ENCODE peak calls at places on chromosomes 2 and 18, in nine cellular contexts. One of them, this sample, is unnamed.

GRCh38 chr2:85318222-85319182 is 9.3 kb downstream of the TGOLN2 start:
- DNase-seq in suprapubic skin: no peak
- DNase-seq in sciatic nerve: no peak
- DNase-seq in T-cell: no peak
- DNase-seq in cardiac muscle cell: peak; percentile 50
- DNase-seq in astrocyte: peak; percentile 46
- DNase-seq in cardiac fibroblast: peak; percentile 58
- DNase-seq in A172: no peak
- DNase-seq in RWPE1: peak; percentile 15
- DNase-seq in this sample: no peak

GRCh38 chr2:64063924-64064331 is 44.7 kb upstream of the VPS54 start:
- DNase-seq in suprapubic skin: no peak
- DNase-seq in sciatic nerve: no peak
- DNase-seq in T-cell: no peak
- DNase-seq in cardiac muscle cell: peak; percentile 68
- DNase-seq in astrocyte: peak; percentile 92
- DNase-seq in cardiac fibroblast: peak; percentile 93
- DNase-seq in A172: peak; percentile 82
- DNase-seq in RWPE1: no peak
- DNase-seq in this sample: no peak

GRCh38 chr2:156189143-156189542 is 143.4 kb downstream of the NR4A2 start:
- DNase-seq in suprapubic skin: no peak
- DNase-seq in sciatic nerve: no peak
- DNase-seq in T-cell: no peak
- DNase-seq in cardiac muscle cell: no peak
- DNase-seq in astrocyte: no peak
- DNase-seq in cardiac fibroblast: no peak
- DNase-seq in A172: no peak
- DNase-seq in RWPE1: no peak
- DNase-seq in this sample: no peak

GRCh38 chr2:100845141-100845991 is 25.4 kb downstream of the NPAS2 start:
- DNase-seq in suprapubic skin: peak; percentile 16
- DNase-seq in sciatic nerve: no peak
- DNase-seq in T-cell: no peak
- DNase-seq in cardiac muscle cell: no peak
- DNase-seq in astrocyte: no peak
- DNase-seq in cardiac fibroblast: no peak
- DNase-seq in A172: no peak
- DNase-seq in RWPE1: no peak
- DNase-seq in this sample: no peak

GRCh38 chr18:56333146-56333545 is 305.2 kb downstream of the TXNL1 start:
- DNase-seq in suprapubic skin: no peak
- DNase-seq in sciatic nerve: no peak
- DNase-seq in T-cell: no peak
- DNase-seq in cardiac muscle cell: no peak
- DNase-seq in astrocyte: no peak
- DNase-seq in cardiac fibroblast: no peak
- DNase-seq in A172: no peak
- DNase-seq in RWPE1: no peak
- DNase-seq in this sample: no peak

GRCh38 chr18:22488554-22488953 is 70.8 kb upstream of the CTAGE1 start:
- DNase-seq in suprapubic skin: no peak
- DNase-seq in sciatic nerve: no peak
- DNase-seq in T-cell: no peak
- DNase-seq in cardiac muscle cell: no peak
- DNase-seq in astrocyte: no peak
- DNase-seq in cardiac fibroblast: peak; percentile 60
- DNase-seq in A172: no peak
- DNase-seq in RWPE1: no peak
- DNase-seq in this sample: no peak

GRCh38 chr18:48402953-48403352 is 6.2 kb downstream of the ZBTB7C start:
- DNase-seq in suprapubic skin: no peak
- DNase-seq in sciatic nerve: no peak
- DNase-seq in T-cell: no peak
- DNase-seq in cardiac muscle cell: no peak
- DNase-seq in astrocyte: peak; percentile 28
- DNase-seq in cardiac fibroblast: no peak
- DNase-seq in A172: no peak
- DNase-seq in RWPE1: no peak
- DNase-seq in this sample: no peak

GRCh38 chr2:188786368-188786781 is 187.8 kb upstream of the COL3A1 start:
- DNase-seq in suprapubic skin: no peak
- DNase-seq in sciatic nerve: no peak
- DNase-seq in T-cell: no peak
- DNase-seq in cardiac muscle cell: no peak
- DNase-seq in astrocyte: peak; percentile 87
- DNase-seq in cardiac fibroblast: peak; percentile 95
- DNase-seq in A172: peak; percentile 84
- DNase-seq in RWPE1: peak; percentile 22
- DNase-seq in this sample: no peak

GRCh38 chr2:120850551-120850950 is 114.9 kb downstream of the GLI2 start:
- DNase-seq in suprapubic skin: no peak
- DNase-seq in sciatic nerve: peak; percentile 38
- DNase-seq in T-cell: no peak
- DNase-seq in cardiac muscle cell: peak; percentile 75
- DNase-seq in astrocyte: no peak
- DNase-seq in cardiac fibroblast: no peak
- DNase-seq in A172: no peak
- DNase-seq in RWPE1: no peak
- DNase-seq in this sample: peak; percentile 37